ENCODE peak calls at places on chromosomes 3 and 15, in six cellular contexts. W is adrenal gland, F is sigmoid colon, Y is Peyer's patch, K is heart left ventricle, T is GM12891. G is an unnamed sample.

GRCh38 chr3:192731233-192731632 is 3.9 kb upstream of the FGF12 start:
- DNase-seq in W (no peak), F (peak), Y (no peak), K (no peak), T (no peak), G (no peak)

GRCh38 chr15:77514635-77515421 is 94.1 kb downstream of the HMG20A start:
- DNase-seq in W (no peak), F (peak), Y (no peak), K (no peak), T (no peak), G (no peak)

GRCh38 chr3:173932624-173933023 is 535.1 kb downstream of the NLGN1 start:
- DNase-seq in W (no peak), F (no peak), Y (no peak), K (no peak), T (no peak), G (no peak)

GRCh38 chr3:37504583-37505357 is 330.4 kb upstream of the LRRFIP2 start:
- DNase-seq in W (no peak), F (no peak), Y (no peak), K (no peak), T (no peak), G (no peak)

GRCh38 chr3:24590344-24590880 is 95.8 kb upstream of the THRB start:
- DNase-seq in W (no peak), F (no peak), Y (no peak), K (no peak), T (no peak), G (no peak)

GRCh38 chr3:157755254-157755653 is 252.0 kb upstream of the VEPH1 start:
- DNase-seq in W (no peak), F (no peak), Y (no peak), K (no peak), T (no peak), G (no peak)

GRCh38 chr3:169914321-169914720 is 2.9 kb downstream of the SAMD7 start:
- DNase-seq in W (peak), F (no peak), Y (no peak), K (no peak), T (no peak), G (no peak)

GRCh38 chr3:167251678-167252077 is 128.4 kb downstream of the ZBBX start:
- DNase-seq in W (no peak), F (no peak), Y (no peak), K (no peak), T (no peak), G (no peak)

GRCh38 chr15:25525741-25526140 is 86.9 kb upstream of the UBE3A start:
- DNase-seq in W (no peak), F (no peak), Y (no peak), K (no peak), T (no peak), G (no peak)

GRCh38 chr15:79522656-79523055 is 90.5 kb downstream of the MINAR1 start:
- DNase-seq in W (no peak), F (no peak), Y (no peak), K (no peak), T (no peak), G (no peak)

GRCh38 chr3:30511524-30512278 is 94.7 kb upstream of the TGFBR2 start:
- DNase-seq in W (peak), F (no peak), Y (no peak), K (no peak), T (no peak), G (no peak)

GRCh38 chr3:2156244-2156847 is 57.7 kb downstream of the CNTN4 start:
- DNase-seq in W (peak), F (no peak), Y (no peak), K (no peak), T (peak), G (no peak)

GRCh38 chr3:2774485-2774884 is 335.7 kb downstream of the IL5RA start:
- DNase-seq in W (no peak), F (no peak), Y (no peak), K (no peak), T (no peak), G (no peak)

GRCh38 chr3:197430502-197430901 is 125.3 kb downstream of the BDH1 start:
- DNase-seq in W (no peak), F (no peak), Y (no peak), K (no peak), T (no peak), G (no peak)

GRCh38 chr3:149214702-149215101 is 6.9 kb downstream of the CP start:
- DNase-seq in W (no peak), F (no peak), Y (no peak), K (no peak), T (no peak), G (no peak)

GRCh38 chr3:66476852-66477381 is 23.9 kb downstream of the LRIG1 start:
- DNase-seq in W (no peak), F (peak), Y (no peak), K (no peak), T (no peak), G (no peak)

GRCh38 chr3:197378987-197379718 is 80.7 kb upstream of the DLG1 start:
- DNase-seq in W (no peak), F (no peak), Y (no peak), K (no peak), T (no peak), G (no peak)

GRCh38 chr15:67892559-67893377 is 52.9 kb upstream of the RNU6-1 start:
- DNase-seq in W (peak), F (peak), Y (no peak), K (no peak), T (no peak), G (no peak)

GRCh38 chr15:39934415-39935044 is 615 bp downstream of the EIF2AK4 start:
- DNase-seq in W (no peak), F (no peak), Y (no peak), K (no peak), T (no peak), G (no peak)

GRCh38 chr3:194003128-194004057 is 132.6 kb upstream of the HES1 start:
- DNase-seq in W (peak), F (peak), Y (peak), K (peak), T (peak), G (peak)

GRCh38 chr15:70098461-70099166 is 897 bp upstream of the TLE3 start:
- DNase-seq in W (no peak), F (peak), Y (peak), K (peak), T (no peak), G (no peak)

GRCh38 chr3:158953131-158953530 is 151.3 kb downstream of the MFSD1 start:
- DNase-seq in W (no peak), F (no peak), Y (no peak), K (no peak), T (no peak), G (no peak)

GRCh38 chr15:78060232-78060631 is 17.3 kb downstream of the TBC1D2B start:
- DNase-seq in W (no peak), F (no peak), Y (no peak), K (no peak), T (no peak), G (no peak)

GRCh38 chr3:150635076-150635475 is 32.0 kb downstream of the SELENOT start:
- DNase-seq in W (no peak), F (no peak), Y (no peak), K (no peak), T (no peak), G (no peak)

GRCh38 chr3:139764069-139764905 is 86.5 kb upstream of the NMNAT3 start:
- DNase-seq in W (no peak), F (no peak), Y (no peak), K (no peak), T (no peak), G (no peak)

GRCh38 chr3:169964176-169964575 is 2.4 kb upstream of the SEC62 start:
- DNase-seq in W (no peak), F (no peak), Y (no peak), K (no peak), T (no peak), G (no peak)

GRCh38 chr15:41971089-41971892 is 1.1 kb downstream of the EHD4 start:
- DNase-seq in W (peak), F (peak), Y (no peak), K (peak), T (peak), G (peak)

GRCh38 chr3:158792709-158793108 is 9.1 kb upstream of the MFSD1 start:
- DNase-seq in W (no peak), F (no peak), Y (no peak), K (no peak), T (no peak), G (no peak)

GRCh38 chr3:113659996-113660395 is 36.4 kb downstream of the USF3 start:
- DNase-seq in W (no peak), F (no peak), Y (no peak), K (no peak), T (no peak), G (no peak)

DNA sequence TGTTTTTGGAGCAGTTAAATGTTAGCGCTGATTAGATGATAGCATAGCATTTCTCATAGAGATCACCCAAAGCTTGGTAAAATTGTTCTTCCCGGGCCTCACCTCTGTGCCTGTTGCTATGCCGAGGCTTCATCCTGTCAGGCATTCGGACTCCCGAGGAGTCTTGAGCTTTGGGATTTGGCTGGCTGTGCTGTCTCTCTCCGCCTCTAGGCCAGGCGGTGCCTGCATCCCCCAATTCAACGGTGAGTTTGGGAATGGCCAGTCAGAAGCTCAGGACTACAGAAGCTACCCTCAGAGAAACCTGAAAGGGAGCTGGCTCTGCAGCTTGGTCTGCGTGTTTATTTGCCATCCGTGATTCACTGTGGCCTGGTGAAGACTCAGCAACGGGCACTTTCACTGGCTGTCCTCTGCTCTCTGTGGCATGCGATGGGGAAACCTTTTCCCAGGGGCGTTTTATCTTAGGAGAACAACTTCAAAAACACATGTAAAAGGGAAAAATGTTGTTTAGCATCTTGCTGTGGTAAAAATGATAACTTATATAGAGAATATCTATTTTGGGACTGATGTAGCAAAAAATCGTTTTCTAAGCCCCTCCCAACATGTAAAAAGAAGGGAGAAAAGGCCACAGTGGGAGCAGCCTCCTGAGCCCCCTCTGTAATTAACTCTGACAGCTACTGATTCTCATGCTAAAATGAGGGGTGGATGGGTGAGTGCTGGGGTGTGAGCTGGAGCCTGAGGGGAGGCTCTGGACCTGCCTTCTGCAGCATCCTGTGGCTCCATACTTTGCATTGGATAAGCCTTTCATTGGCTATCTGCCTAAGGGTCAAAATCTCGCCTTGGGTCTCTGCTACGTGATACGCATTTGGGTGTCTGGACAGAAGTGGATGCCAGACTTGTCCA is 103.3 kb upstream of the KLHL25 start:
- DNase-seq in W (no peak), F (no peak), Y (no peak), K (no peak), T (no peak), G (no peak)
- TF ChIP-seq POLR2A in W (no peak), F (no peak), Y (no peak), K (no peak), T (no peak), G (no peak)

GRCh38 chr3:195271116-195271858 is at the start of gene XXYLT1:
- DNase-seq in W (peak), F (peak), Y (peak), K (peak), T (peak), G (peak)
- TF ChIP-seq POLR2A in W (no peak), F (no peak), Y (peak), K (peak), T (no peak), G (no peak)

GRCh38 chr3:13207578-13207922 is 134.3 kb upstream of the IQSEC1 start:
- DNase-seq in W (no peak), F (peak), Y (no peak), K (no peak), T (no peak), G (no peak)
- TF ChIP-seq POLR2A in W (no peak), F (no peak), Y (no peak), K (no peak), T (no peak), G (no peak)

GRCh38 chr3:16411450-16411849 is 102.0 kb downstream of the RFTN1 start:
- DNase-seq in W (no peak), F (no peak), Y (no peak), K (no peak), T (no peak), G (no peak)

GRCh38 chr3:16412192-16412808 is 101.2 kb downstream of the RFTN1 start:
- DNase-seq in W (no peak), F (no peak), Y (no peak), K (no peak), T (no peak), G (no peak)

GRCh38 chr3:16417945-16418739 is 95.4 kb downstream of the RFTN1 start:
- DNase-seq in W (no peak), F (no peak), Y (no peak), K (no peak), T (no peak), G (no peak)

GRCh38 chr3:16419640-16420039 is 93.9 kb downstream of the RFTN1 start:
- DNase-seq in W (no peak), F (no peak), Y (no peak), K (no peak), T (no peak), G (no peak)

GRCh38 chr3:16415911-16416310 is 97.6 kb downstream of the RFTN1 start:
- DNase-seq in W (no peak), F (no peak), Y (no peak), K (no peak), T (no peak), G (no peak)
- TF ChIP-seq POLR2A in W (no peak), F (no peak), Y (no peak), K (no peak), T (no peak), G (no peak)

GRCh38 chr3:32106929-32107362 is 526 bp downstream of the GPD1L start:
- DNase-seq in W (peak), F (peak), Y (peak), K (no peak), T (peak), G (no peak)

GRCh38 chr3:32109256-32109655 is 2.8 kb downstream of the GPD1L start:
- DNase-seq in W (peak), F (peak), Y (peak), K (peak), T (no peak), G (no peak)

GRCh38 chr3:32113566-32113965 is 7.1 kb downstream of the GPD1L start:
- DNase-seq in W (no peak), F (no peak), Y (no peak), K (no peak), T (no peak), G (no peak)

GRCh38 chr3:32111560-32111959 is 5.1 kb downstream of the GPD1L start:
- DNase-seq in W (no peak), F (no peak), Y (no peak), K (no peak), T (no peak), G (no peak)

GRCh38 chr3:32110233-32110760 is 3.9 kb downstream of the GPD1L start:
- DNase-seq in W (no peak), F (no peak), Y (no peak), K (no peak), T (no peak), G (no peak)
- TF ChIP-seq POLR2A in W (no peak), F (no peak), Y (no peak), K (no peak), T (no peak), G (no peak)

DNA sequence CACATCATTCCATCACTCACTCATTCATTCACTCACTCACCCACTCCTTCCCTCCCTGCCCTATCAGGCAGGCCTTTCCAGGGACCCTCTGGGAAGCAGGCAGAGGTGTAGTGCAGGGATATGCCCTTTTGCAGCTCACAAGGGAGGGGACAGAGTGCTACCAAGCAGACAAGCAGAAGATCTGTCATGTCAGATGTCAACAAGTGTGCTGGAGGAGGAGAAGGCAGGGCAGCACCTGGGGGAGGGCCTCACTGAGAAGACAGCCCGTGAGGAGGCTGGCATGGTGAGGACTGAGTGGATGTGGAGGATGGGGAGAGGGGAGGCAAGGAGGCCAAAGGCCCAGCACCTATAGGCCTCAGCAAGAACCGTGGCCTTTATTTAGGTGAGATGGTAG is 15.3 kb downstream of the ABTB1 start:
- DNase-seq in W (no peak), F (no peak), Y (no peak), K (no peak), T (no peak), G (no peak)
- TF ChIP-seq POLR2A in W (no peak), F (no peak), Y (no peak), K (no peak), T (no peak), G (no peak)

G was measured in GM12892.